ENCODE peak calls at places on chromosomes 1 and 21, in four cellular contexts. G, J, Q and B are unnamed samples.

GRCh38 chr1:31576743-31577455 is 584 bp downstream of the TINAGL1 start:
- DNase-seq in G (no peak), J (no peak), Q (no peak), B (no peak)

GRCh38 chr1:8652607-8653046 is 164.8 kb downstream of the RERE start:
- DNase-seq in G (no peak), J (no peak), Q (no peak), B (no peak)

GRCh38 chr21:18772404-18772803 is 368.8 kb upstream of the TMPRSS15 start:
- DNase-seq in G (no peak), J (no peak), Q (no peak), B (no peak)

GRCh38 chr1:248696775-248697174 is 5.8 kb downstream of the OR14I1 start:
- DNase-seq in G (no peak), J (no peak), Q (no peak), B (no peak)

GRCh38 chr1:6632588-6633514 is 8.2 kb downstream of the THAP3 start:
- DNase-seq in G (no peak), J (no peak), Q (no peak), B (no peak)

GRCh38 chr1:117897551-117897950 is 31.9 kb downstream of the GDAP2 start:
- DNase-seq in G (peak), J (no peak), Q (no peak), B (no peak)

GRCh38 chr1:8202182-8202905 is 115.6 kb upstream of the SLC45A1 start:
- DNase-seq in G (peak), J (peak), Q (no peak), B (no peak)

GRCh38 chr1:105608713-105609112 is 1447.8 kb upstream of the PRMT6 start:
- DNase-seq in G (no peak), J (no peak), Q (no peak), B (peak)

GRCh38 chr21:37407719-37408455 is 41.3 kb downstream of the DYRK1A start:
- DNase-seq in G (peak), J (no peak), Q (no peak), B (no peak)

GRCh38 chr1:233905416-233906051 is 1.1 kb downstream of the SLC35F3 start:
- DNase-seq in G (no peak), J (peak), Q (no peak), B (peak)
- H3K18ac ChIP-seq in G (no peak), J (no peak), Q (no peak), B (no peak)

DNA sequence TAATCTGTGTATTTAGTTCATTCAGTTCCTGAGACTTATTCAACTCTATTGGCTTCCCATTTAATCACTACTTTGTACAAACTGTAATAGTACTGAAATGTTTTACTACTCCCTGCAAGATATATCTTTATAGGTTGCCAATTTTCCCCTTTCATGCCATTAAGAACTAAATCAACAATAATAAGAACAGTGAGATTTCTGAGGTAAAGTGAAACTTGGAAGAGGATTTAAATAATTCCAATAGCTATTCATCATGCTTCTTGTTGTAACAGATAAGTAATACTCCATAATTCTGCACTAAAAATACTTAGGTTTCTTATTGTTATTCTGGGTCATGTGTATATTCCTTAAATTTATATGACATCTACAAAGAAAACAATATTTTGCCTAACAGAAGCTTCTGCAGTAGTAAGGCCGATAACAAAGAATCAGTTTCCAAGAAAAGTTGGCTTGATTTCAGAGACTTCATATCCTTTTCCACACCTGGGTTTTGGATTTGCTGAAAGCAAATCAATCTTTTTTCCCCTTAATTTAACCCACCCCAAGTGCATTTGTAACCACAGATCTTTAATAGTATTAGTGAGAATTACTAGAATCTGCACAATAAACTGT is 258.3 kb downstream of the FAF1 start:
- DNase-seq in G (no peak), J (no peak), Q (no peak), B (no peak)
- H4K5ac ChIP-seq in G (no peak), J (no peak), Q (peak), B (no peak)

GRCh38 chr1:17886838-17887441 is 131.8 kb downstream of the ACTL8 start:
- DNase-seq in G (no peak), J (peak), Q (no peak), B (no peak)
- H3K18ac ChIP-seq in G (no peak), J (no peak), Q (no peak), B (no peak)

DNA sequence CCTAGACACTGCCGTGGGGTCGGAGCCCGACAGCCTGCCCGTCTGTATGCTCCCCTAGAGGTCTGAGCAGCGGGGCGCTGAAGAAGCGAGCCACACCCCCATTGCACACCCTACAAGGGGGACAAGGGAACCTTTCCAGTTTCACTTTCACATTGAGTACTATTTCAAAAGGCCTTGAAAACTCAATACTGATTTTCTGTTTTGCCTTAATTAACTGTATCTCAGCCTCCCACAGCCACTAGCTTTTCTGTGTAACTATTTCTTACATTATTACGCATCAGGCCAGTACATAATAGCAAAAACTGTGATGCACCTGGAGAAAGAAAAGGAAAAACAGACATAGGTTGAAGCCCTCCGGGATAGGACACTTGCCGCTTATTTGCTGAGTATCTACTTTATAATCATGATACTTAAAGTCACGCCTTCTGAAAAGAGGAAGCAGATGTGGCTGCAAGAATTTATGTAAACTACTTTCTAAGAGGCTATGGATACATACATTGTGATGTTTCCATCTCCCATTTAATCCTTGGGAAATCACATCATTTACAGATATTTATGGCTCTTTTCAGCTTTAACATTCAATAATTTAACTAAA is 1719.5 kb downstream of the MRPL39 start:
- DNase-seq in G (no peak), J (no peak), Q (no peak), B (no peak)
- H4K5ac ChIP-seq in G (no peak), J (no peak), Q (no peak), B (no peak)